ENCODE peak calls at places on chromosomes 3 and 15, in four cellular contexts. One of them, this sample, is unnamed.

GRCh38 chr3:117587416-117587815 is 877.8 kb downstream of the TUSC7 start:
- DNase-seq in fibroblast of lung: no peak
- DNase-seq in GM23248: no peak
- DNase-seq in breast epithelium: no peak
- DNase-seq in this sample: no peak

GRCh38 chr15:68507447-68507846 is 71.3 kb upstream of the CORO2B start:
- DNase-seq in fibroblast of lung: no peak
- DNase-seq in breast epithelium: no peak
- DNase-seq in GM23248: no peak
- DNase-seq in this sample: no peak

GRCh38 chr3:142853270-142854163 is 35.4 kb downstream of the PCOLCE2 start:
- DNase-seq in GM23248: peak
- DNase-seq in breast epithelium: no peak
- DNase-seq in fibroblast of lung: no peak
- DNase-seq in this sample: no peak

GRCh38 chr3:8595252-8595934 is 49.2 kb downstream of the SSUH2 start:
- DNase-seq in fibroblast of lung: no peak
- DNase-seq in GM23248: no peak
- DNase-seq in breast epithelium: no peak
- DNase-seq in this sample: no peak

GRCh38 chr15:80604583-80605506 is 90.3 kb upstream of the ABHD17C start:
- DNase-seq in breast epithelium: no peak
- DNase-seq in fibroblast of lung: no peak
- DNase-seq in GM23248: peak
- DNase-seq in this sample: no peak

GRCh38 chr3:48879994-48880377 is 18.7 kb downstream of the SLC25A20 start:
- DNase-seq in GM23248: no peak
- DNase-seq in fibroblast of lung: no peak
- DNase-seq in breast epithelium: no peak
- DNase-seq in this sample: no peak

GRCh38 chr3:186022931-186023330 is 85.1 kb upstream of the TRA2B start:
- DNase-seq in breast epithelium: no peak
- DNase-seq in GM23248: no peak
- DNase-seq in fibroblast of lung: no peak
- DNase-seq in this sample: no peak

GRCh38 chr3:46858996-46859710 is 4.1 kb downstream of the MYL3 start:
- DNase-seq in GM23248: no peak
- DNase-seq in fibroblast of lung: no peak
- DNase-seq in breast epithelium: peak
- DNase-seq in this sample: no peak

GRCh38 chr15:40716165-40716564 is 21.2 kb downstream of the RAD51 start:
- DNase-seq in breast epithelium: no peak
- DNase-seq in GM23248: no peak
- DNase-seq in fibroblast of lung: no peak
- DNase-seq in this sample: no peak

GRCh38 chr15:101242160-101242998 is 9.5 kb downstream of the CHSY1 start:
- DNase-seq in breast epithelium: no peak
- DNase-seq in GM23248: peak
- DNase-seq in fibroblast of lung: no peak
- DNase-seq in this sample: no peak

GRCh38 chr3:42051384-42052131 is 39.6 kb upstream of the TRAK1 start:
- DNase-seq in fibroblast of lung: no peak
- DNase-seq in breast epithelium: no peak
- DNase-seq in GM23248: peak
- DNase-seq in this sample: no peak

GRCh38 chr3:31937225-31937624 is 43.8 kb downstream of the OSBPL10 start:
- DNase-seq in GM23248: no peak
- DNase-seq in fibroblast of lung: no peak
- DNase-seq in breast epithelium: no peak
- DNase-seq in this sample: no peak

GRCh38 chr15:70715840-70716510 is 47.4 kb downstream of the UACA start:
- DNase-seq in GM23248: peak
- DNase-seq in fibroblast of lung: no peak
- DNase-seq in breast epithelium: no peak
- DNase-seq in this sample: no peak

GRCh38 chr3:42684632-42685362 is 540 bp upstream of the KLHL40 start:
- DNase-seq in GM23248: no peak
- DNase-seq in breast epithelium: no peak
- DNase-seq in fibroblast of lung: no peak
- DNase-seq in this sample: no peak

GRCh38 chr15:50884583-50884982 is 23.9 kb upstream of the AP4E1 start:
- DNase-seq in breast epithelium: no peak
- DNase-seq in fibroblast of lung: no peak
- DNase-seq in GM23248: peak
- DNase-seq in this sample: no peak

GRCh38 chr3:108472011-108472591 is 38.3 kb downstream of the MYH15 start:
- DNase-seq in GM23248: peak
- DNase-seq in fibroblast of lung: peak
- DNase-seq in breast epithelium: no peak
- DNase-seq in this sample: no peak

GRCh38 chr3:112308151-112308911 is 14.3 kb upstream of the SLC9C1 start:
- DNase-seq in breast epithelium: no peak
- DNase-seq in GM23248: peak
- DNase-seq in fibroblast of lung: peak
- DNase-seq in this sample: no peak

GRCh38 chr3:82643948-82644347 is 882.5 kb upstream of the GBE1 start:
- DNase-seq in fibroblast of lung: no peak
- DNase-seq in GM23248: no peak
- DNase-seq in breast epithelium: no peak
- DNase-seq in this sample: no peak

GRCh38 chr15:67781907-67782559 is 43.3 kb upstream of the SKOR1 start:
- DNase-seq in breast epithelium: no peak
- DNase-seq in GM23248: no peak
- DNase-seq in fibroblast of lung: no peak
- DNase-seq in this sample: no peak

GRCh38 chr3:182389041-182389815 is 404.1 kb upstream of the ATP11B start:
- DNase-seq in GM23248: no peak
- DNase-seq in fibroblast of lung: no peak
- DNase-seq in breast epithelium: no peak
- DNase-seq in this sample: no peak

GRCh38 chr3:175648939-175649338 is 789.8 kb downstream of the NAALADL2 start:
- DNase-seq in fibroblast of lung: no peak
- DNase-seq in breast epithelium: no peak
- DNase-seq in GM23248: no peak
- DNase-seq in this sample: no peak

GRCh38 chr3:193851941-193852674 is 259.1 kb downstream of the OPA1 start:
- DNase-seq in breast epithelium: no peak
- DNase-seq in GM23248: no peak
- DNase-seq in fibroblast of lung: no peak
- DNase-seq in this sample: no peak

GRCh38 chr3:9109570-9109914 is 139.9 kb downstream of the SRGAP3 start:
- DNase-seq in breast epithelium: no peak
- DNase-seq in fibroblast of lung: no peak
- DNase-seq in GM23248: no peak
- DNase-seq in this sample: no peak

GRCh38 chr3:39474126-39474515 is 6.6 kb downstream of the MOBP start:
- DNase-seq in fibroblast of lung: no peak
- DNase-seq in breast epithelium: no peak
- DNase-seq in GM23248: no peak
- DNase-seq in this sample: no peak

GRCh38 chr3:185335799-185336198 is 27.1 kb upstream of the MAP3K13 start:
- DNase-seq in fibroblast of lung: no peak
- DNase-seq in breast epithelium: no peak
- DNase-seq in GM23248: peak
- DNase-seq in this sample: no peak

GRCh38 chr15:59687831-59688230 is 1.3 kb downstream of the BNIP2 start:
- DNase-seq in fibroblast of lung: peak
- DNase-seq in breast epithelium: no peak
- DNase-seq in GM23248: peak
- DNase-seq in this sample: no peak

GRCh38 chr3:102941761-102942160 is 506.9 kb downstream of the ZPLD1 start:
- DNase-seq in breast epithelium: no peak
- DNase-seq in GM23248: no peak
- DNase-seq in fibroblast of lung: no peak
- DNase-seq in this sample: no peak

GRCh38 chr15:45181491-45182285 is 6.1 kb downstream of the SHF start:
- DNase-seq in GM23248: no peak
- DNase-seq in breast epithelium: no peak
- DNase-seq in fibroblast of lung: no peak
- DNase-seq in this sample: no peak

GRCh38 chr15:83283813-83284562 is 476 bp downstream of the BNC1 start:
- DNase-seq in breast epithelium: no peak
- DNase-seq in fibroblast of lung: peak
- DNase-seq in GM23248: peak
- DNase-seq in this sample: no peak
- H3K4me3 ChIP-seq in breast epithelium: peak
- H3K4me3 ChIP-seq in fibroblast of lung: peak
- H3K4me3 ChIP-seq in GM23248: peak
- H3K4me3 ChIP-seq in this sample: no peak

GRCh38 chr3:107431048-107431297 is 53.7 kb downstream of the CCDC54 start:
- DNase-seq in breast epithelium: peak
- DNase-seq in fibroblast of lung: peak
- DNase-seq in GM23248: no peak
- DNase-seq in this sample: no peak

GRCh38 chr3:107430214-107431047 is 53.2 kb downstream of the CCDC54 start:
- DNase-seq in GM23248: peak
- DNase-seq in fibroblast of lung: peak
- DNase-seq in breast epithelium: no peak
- DNase-seq in this sample: no peak

GRCh38 chr3:107428051-107428858 is 51.0 kb downstream of the CCDC54 start:
- DNase-seq in fibroblast of lung: no peak
- DNase-seq in GM23248: no peak
- DNase-seq in breast epithelium: no peak
- DNase-seq in this sample: no peak

GRCh38 chr3:107431298-107432012 is 54.2 kb downstream of the CCDC54 start:
- DNase-seq in fibroblast of lung: peak
- DNase-seq in breast epithelium: peak
- DNase-seq in GM23248: peak
- DNase-seq in this sample: no peak

GRCh38 chr3:107429330-107430181 is 52.3 kb downstream of the CCDC54 start:
- DNase-seq in GM23248: peak
- DNase-seq in breast epithelium: peak
- DNase-seq in fibroblast of lung: peak
- DNase-seq in this sample: peak
- H3K4me3 ChIP-seq in GM23248: peak
- H3K4me3 ChIP-seq in breast epithelium: peak
- H3K4me3 ChIP-seq in fibroblast of lung: peak
- H3K4me3 ChIP-seq in this sample: no peak

DNA sequence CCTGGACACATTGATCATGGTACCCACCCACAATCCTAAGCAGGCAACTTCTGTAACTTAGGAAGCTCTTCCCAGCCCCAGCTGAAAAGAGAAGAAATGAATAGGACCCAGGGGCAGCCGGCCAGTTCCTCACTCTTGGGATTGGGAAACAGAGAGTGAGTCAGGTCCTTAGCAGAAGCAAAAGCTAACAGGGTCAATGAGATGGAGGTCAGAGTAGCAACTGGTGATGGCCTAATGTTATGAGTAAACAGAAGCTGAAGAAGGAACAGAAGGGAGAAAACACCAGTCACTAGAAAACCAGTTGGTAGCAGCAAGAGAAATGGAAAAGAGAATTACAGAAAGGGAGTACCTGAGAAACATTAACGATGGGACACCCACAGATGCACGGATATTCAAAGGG is 20.0 kb downstream of the RIOX2 start:
- DNase-seq in breast epithelium: no peak
- DNase-seq in GM23248: peak
- DNase-seq in fibroblast of lung: peak
- DNase-seq in this sample: no peak
- H3K4me3 ChIP-seq in breast epithelium: no peak
- H3K4me3 ChIP-seq in GM23248: no peak
- H3K4me3 ChIP-seq in fibroblast of lung: no peak
- H3K4me3 ChIP-seq in this sample: no peak

DNA sequence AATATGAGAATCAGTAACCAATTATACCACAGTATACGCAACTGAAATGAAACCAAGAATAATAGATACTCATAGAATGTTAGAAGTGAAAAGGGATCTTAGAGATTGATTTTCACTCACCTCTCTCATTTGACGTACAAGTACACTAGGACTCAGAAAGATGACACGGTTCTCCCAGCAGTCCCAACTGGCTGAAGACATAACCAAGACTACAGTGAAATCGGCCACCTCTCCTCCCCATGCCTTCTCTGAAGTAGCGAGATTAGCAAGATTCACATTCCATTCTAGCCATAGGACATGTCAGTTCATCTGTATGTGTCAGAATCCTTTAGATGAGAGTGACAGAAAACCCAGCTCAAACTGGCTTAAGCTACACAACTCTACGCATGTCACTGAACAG is 75.7 kb downstream of the RARB start:
- DNase-seq in fibroblast of lung: no peak
- DNase-seq in GM23248: no peak
- DNase-seq in breast epithelium: no peak
- DNase-seq in this sample: no peak
- H3K4me3 ChIP-seq in fibroblast of lung: no peak
- H3K4me3 ChIP-seq in GM23248: no peak
- H3K4me3 ChIP-seq in breast epithelium: no peak
- H3K4me3 ChIP-seq in this sample: no peak

This sample was measured in LNCaP clone FGC.